ENCODE peak calls at places on chromosomes 13 and 19, in nine cellular contexts. J is suprapubic skin; L is AG04450; S is pancreas; C is CD4-positive, alpha-beta T cell; T is endodermal cell; R is left ventricle myocardium inferior; K is breast epithelium; M is IMR-90. B is an unnamed sample.
A peak's percentile ranks its signal among the peaks of the same experiment; 100 is the strongest.

GRCh38 chr13:29594710-29595379 is 643 bp downstream of the SLC7A1 start:
- DNase-seq in J (peak; percentile 88), L (peak; percentile 2), S (peak; percentile 65), C (peak; percentile 38), T (peak; percentile 72), R (peak; percentile 52), K (no peak), M (peak; percentile 59), B (no peak)

GRCh38 chr19:45187421-45188100 is 9.0 kb downstream of the BLOC1S3 start:
- DNase-seq in J (no peak), L (no peak), S (no peak), C (no peak), T (peak; percentile 81), R (no peak), K (no peak), M (no peak), B (no peak)

GRCh38 chr13:32443111-32443510 is 15.2 kb upstream of the N4BP2L1 start:
- DNase-seq in J (no peak), L (no peak), S (no peak), C (peak; percentile 13), T (no peak), R (no peak), K (no peak), M (peak; percentile 23), B (peak; percentile 12)

GRCh38 chr13:26508885-26509284 is 48.6 kb upstream of the WASF3 start:
- DNase-seq in J (peak; percentile 92), L (peak; percentile 69), S (peak; percentile 27), C (no peak), T (no peak), R (peak; percentile 84), K (no peak), M (peak; percentile 95), B (no peak)

GRCh38 chr19:12065100-12065538 is 588 bp downstream of the ZNF844 start:
- DNase-seq in J (peak; percentile 61), L (no peak), S (peak; percentile 24), C (no peak), T (no peak), R (peak; percentile 22), K (peak; percentile 58), M (peak; percentile 38), B (peak; percentile 53)

GRCh38 chr19:33055718-33056117 is 9.0 kb downstream of the RHPN2 start:
- DNase-seq in J (no peak), L (no peak), S (no peak), C (no peak), T (peak; percentile 47), R (no peak), K (no peak), M (peak; percentile 49), B (no peak)

GRCh38 chr13:72221276-72221962 is 354.4 kb upstream of the DACH1 start:
- DNase-seq in J (peak; percentile 55), L (no peak), S (no peak), C (no peak), T (peak; percentile 93), R (no peak), K (peak; percentile 67), M (no peak), B (no peak)

GRCh38 chr13:80668452-80668851 is 327.5 kb upstream of the SPRY2 start:
- DNase-seq in J (no peak), L (no peak), S (no peak), C (no peak), T (no peak), R (no peak), K (no peak), M (no peak), B (no peak)

GRCh38 chr13:73941752-73942151 is 192.5 kb downstream of the KLF12 start:
- DNase-seq in J (no peak), L (no peak), S (no peak), C (no peak), T (no peak), R (no peak), K (no peak), M (no peak), B (no peak)

GRCh38 chr19:46303702-46304397 is 7.0 kb downstream of the HIF3A start:
- DNase-seq in J (peak; percentile 84), L (no peak), S (peak; percentile 85), C (no peak), T (peak; percentile 100), R (peak; percentile 63), K (peak; percentile 74), M (no peak), B (no peak)

GRCh38 chr19:47381653-47382279 is 32.7 kb downstream of the DHX34 start:
- DNase-seq in J (no peak), L (no peak), S (no peak), C (no peak), T (no peak), R (no peak), K (no peak), M (no peak), B (no peak)

GRCh38 chr19:2345794-2346663 is 14.0 kb upstream of the TMPRSS9 start:
- DNase-seq in J (no peak), L (no peak), S (peak; percentile 60), C (no peak), T (no peak), R (peak; percentile 40), K (no peak), M (no peak), B (peak; percentile 29)

GRCh38 chr19:3178973-3179738 is 587 bp downstream of the S1PR4 start:
- DNase-seq in J (no peak), L (no peak), S (no peak), C (no peak), T (peak; percentile 59), R (no peak), K (no peak), M (no peak), B (no peak)

DNA sequence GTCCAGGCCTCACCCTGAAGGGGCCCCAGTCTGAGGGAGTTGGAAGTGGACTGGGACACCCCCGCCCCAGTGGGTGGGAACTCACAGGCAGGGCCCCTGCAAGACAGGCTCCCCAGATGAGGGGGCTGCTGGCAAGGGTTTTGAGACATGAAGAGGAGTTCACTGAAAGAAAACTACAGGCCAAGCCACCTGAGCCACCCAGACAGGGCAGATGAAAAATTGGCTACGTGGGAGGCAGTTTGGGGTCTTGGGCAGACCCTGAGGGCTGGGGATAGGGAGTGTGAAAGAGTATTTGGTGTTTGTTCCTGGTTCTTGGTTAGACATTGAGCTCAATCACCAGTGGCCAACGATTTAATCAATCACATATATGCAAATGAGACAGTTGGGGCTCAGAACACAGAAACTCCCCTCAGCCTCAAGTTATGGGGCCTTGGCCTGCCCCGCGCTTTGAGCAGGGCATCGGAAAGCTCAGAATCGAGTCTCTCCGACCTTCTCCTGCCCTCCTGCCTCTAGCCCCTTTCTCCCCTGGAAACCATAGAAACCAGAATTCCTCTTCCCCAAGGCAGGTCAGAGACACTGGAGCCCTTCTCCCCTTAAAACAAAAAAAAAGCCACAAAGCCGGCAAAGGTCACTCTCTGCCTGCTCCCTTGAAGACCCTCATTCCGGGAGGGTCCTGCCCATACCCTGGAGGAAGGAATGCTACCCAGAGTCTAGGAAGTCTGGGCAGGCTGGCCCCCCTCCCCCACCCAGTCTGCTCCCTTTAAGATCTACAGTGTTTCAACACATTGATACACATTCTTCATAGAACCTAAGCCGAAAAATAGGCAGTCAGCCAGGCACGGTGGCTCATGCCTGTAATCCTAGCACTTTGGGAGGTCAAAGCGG is 1.3 kb upstream of the ISYNA1 start:
- DNase-seq in J (no peak), L (no peak), S (no peak), C (no peak), T (peak; percentile 58), R (no peak), K (no peak), M (peak; percentile 77), B (no peak)
- H3K27ac ChIP-seq in J (peak overlapping the region; percentile 15), L (no peak overlapping the region), S (peak overlapping the region; percentile 70), C (no peak overlapping the region), T (peak overlapping the region; percentile 92), R (peak overlapping the region; percentile 86), K (peak overlapping the region; percentile 87), M (no peak overlapping the region), B (no peak overlapping the region)

GRCh38 chr13:24348797-24349515 is 39.6 kb downstream of the C1QTNF9 start:
- DNase-seq in J (no peak), L (no peak), S (peak; percentile 95), C (no peak), T (no peak), R (no peak), K (no peak), M (no peak), B (no peak)
- H3K27ac ChIP-seq in J (no peak overlapping the region), L (no peak overlapping the region), S (peak overlapping the region; percentile 83), C (no peak overlapping the region), T (no peak overlapping the region), R (no peak overlapping the region), K (no peak overlapping the region), M (no peak overlapping the region), B (no peak overlapping the region)

GRCh38 chr13:30978981-30979956 is 46.8 kb downstream of the TEX26 start:
- DNase-seq in J (no peak), L (no peak), S (no peak), C (peak; percentile 32), T (peak; percentile 96), R (no peak), K (no peak), M (no peak), B (no peak)
- H3K27ac ChIP-seq in J (no peak overlapping the region), L (no peak overlapping the region), S (no peak overlapping the region), C (no peak overlapping the region), T (no peak overlapping the region), R (no peak overlapping the region), K (no peak overlapping the region), M (peak overlapping the region; percentile 75), B (no peak overlapping the region)

GRCh38 chr19:55385236-55385748 is 440 bp upstream of the RPL28 start:
- DNase-seq in J (peak; percentile 98), L (peak; percentile 87), S (peak; percentile 96), C (peak; percentile 97), T (peak; percentile 99), R (peak; percentile 97), K (peak; percentile 95), M (peak; percentile 94), B (peak; percentile 89)

GRCh38 chr19:55385749-55386514 is at the start of gene RPL28:
- DNase-seq in J (peak; percentile 99), L (peak; percentile 95), S (peak; percentile 97), C (peak; percentile 97), T (peak; percentile 99), R (peak; percentile 97), K (peak; percentile 99), M (peak; percentile 97), B (peak; percentile 98)

GRCh38 chr19:55383279-55383788 is 758 bp downstream of the TMEM238 start:
- DNase-seq in J (no peak), L (no peak), S (no peak), C (no peak), T (peak; percentile 74), R (no peak), K (no peak), M (no peak), B (no peak)

GRCh38 chr19:55383789-55384575 is at the start of gene TMEM238:
- DNase-seq in J (no peak), L (no peak), S (peak; percentile 70), C (peak; percentile 38), T (peak; percentile 85), R (peak; percentile 46), K (no peak), M (peak; percentile 70), B (no peak)

DNA sequence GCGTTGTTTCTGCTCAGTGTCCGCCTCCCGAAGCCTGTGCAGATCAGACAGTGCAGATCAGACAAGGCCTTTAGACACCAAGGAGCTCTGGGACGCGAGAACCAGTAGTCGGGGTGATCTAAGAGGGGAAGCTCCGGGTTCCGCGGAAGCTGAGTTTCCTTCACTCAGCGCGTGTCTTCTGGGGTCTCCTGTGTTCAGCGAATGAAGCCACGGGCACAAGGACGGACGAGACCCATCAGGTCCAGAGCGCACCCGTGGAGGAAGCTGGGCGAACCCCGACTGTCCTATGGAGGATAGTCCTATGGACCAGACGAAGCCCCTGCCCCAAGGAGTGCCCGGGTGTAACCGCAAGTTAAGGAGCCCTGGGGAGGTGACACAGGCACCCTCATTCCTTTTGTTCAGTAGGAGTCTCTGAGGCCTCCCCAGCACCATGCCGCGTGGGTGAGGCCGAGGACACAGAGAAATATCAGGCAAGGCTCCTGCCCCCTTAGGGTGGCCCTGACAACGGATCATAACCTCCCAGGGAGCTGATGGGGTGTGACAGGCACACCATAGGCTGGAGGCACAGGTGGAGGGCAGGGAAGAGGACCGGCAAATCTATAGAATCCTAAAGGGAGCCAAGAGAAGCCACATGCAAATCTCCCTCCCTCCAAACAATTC is 614 bp upstream of the TMEM238 start:
- DNase-seq in J (no peak), L (no peak), S (no peak), C (no peak), T (peak; percentile 69), R (no peak), K (no peak), M (no peak), B (no peak)
- H3K27ac ChIP-seq in J (peak overlapping the region; percentile 81), L (peak overlapping the region; percentile 93), S (peak overlapping the region; percentile 95), C (peak overlapping the region; percentile 72), T (peak overlapping the region; percentile 25), R (peak overlapping the region; percentile 95), K (peak overlapping the region; percentile 96), M (peak overlapping the region; percentile 59), B (peak overlapping the region; percentile 96)

B was measured in substantia nigra.